ENCODE peak calls at places on chromosomes 3 and 15, in six cellular contexts. One of them, this sample, is unnamed.

GRCh38 chr3:197178998-197179397 is 119.4 kb downstream of the DLG1 start:
- DNase-seq in HepG2: no peak
- DNase-seq in H1: no peak
- DNase-seq in GM12891: no peak
- DNase-seq in GM12878: no peak
- DNase-seq in K562: no peak
- DNase-seq in this sample: no peak

GRCh38 chr15:73550190-73550589 is 83.0 kb downstream of the NPTN start:
- DNase-seq in HepG2: no peak
- DNase-seq in H1: no peak
- DNase-seq in GM12891: no peak
- DNase-seq in GM12878: no peak
- DNase-seq in K562: no peak
- DNase-seq in this sample: no peak

GRCh38 chr15:78910836-78911235 is 34.0 kb downstream of the CTSH start:
- DNase-seq in HepG2: no peak
- DNase-seq in H1: no peak
- DNase-seq in GM12891: no peak
- DNase-seq in GM12878: no peak
- DNase-seq in K562: no peak
- DNase-seq in this sample: no peak

GRCh38 chr3:189641776-189642175 is 10.6 kb downstream of the TP63 start:
- DNase-seq in HepG2: no peak
- DNase-seq in H1: no peak
- DNase-seq in GM12891: no peak
- DNase-seq in GM12878: no peak
- DNase-seq in K562: no peak
- DNase-seq in this sample: no peak

GRCh38 chr15:98599911-98600685 is 48.2 kb upstream of the IGF1R start:
- DNase-seq in HepG2: no peak
- DNase-seq in H1: peak; percentile 52
- DNase-seq in GM12891: peak; percentile 35
- DNase-seq in GM12878: peak; percentile 21
- DNase-seq in K562: no peak
- DNase-seq in this sample: peak; percentile 21

GRCh38 chr3:192848371-192849233 is 69.1 kb downstream of the MB21D2 start:
- DNase-seq in HepG2: no peak
- DNase-seq in H1: no peak
- DNase-seq in GM12891: no peak
- DNase-seq in GM12878: peak; percentile 75
- DNase-seq in K562: no peak
- DNase-seq in this sample: no peak

GRCh38 chr15:57436961-57437360 is 60.7 kb downstream of the CGNL1 start:
- DNase-seq in HepG2: no peak
- DNase-seq in H1: no peak
- DNase-seq in GM12891: no peak
- DNase-seq in GM12878: no peak
- DNase-seq in K562: no peak
- DNase-seq in this sample: no peak

GRCh38 chr15:45129651-45130129 is at the start of the genes DUOX1 and DUOXA1:
- DNase-seq in HepG2: no peak
- DNase-seq in H1: peak; percentile 79
- DNase-seq in GM12891: no peak
- DNase-seq in GM12878: no peak
- DNase-seq in K562: peak; percentile 64
- DNase-seq in this sample: no peak

GRCh38 chr15:69308949-69309348 is 10.2 kb downstream of the PAQR5 start:
- DNase-seq in HepG2: no peak
- DNase-seq in H1: no peak
- DNase-seq in GM12891: no peak
- DNase-seq in GM12878: no peak
- DNase-seq in K562: no peak
- DNase-seq in this sample: no peak

GRCh38 chr3:66239513-66240135 is 18.8 kb downstream of the SLC25A26 start:
- DNase-seq in HepG2: no peak
- DNase-seq in H1: no peak
- DNase-seq in GM12891: no peak
- DNase-seq in GM12878: no peak
- DNase-seq in K562: no peak
- DNase-seq in this sample: no peak

GRCh38 chr15:63256433-63256884 is 20.9 kb upstream of the APH1B start:
- DNase-seq in HepG2: peak; percentile 33
- DNase-seq in H1: no peak
- DNase-seq in GM12891: no peak
- DNase-seq in GM12878: no peak
- DNase-seq in K562: peak; percentile 30
- DNase-seq in this sample: no peak

GRCh38 chr15:75673426-75674247 is 25.9 kb downstream of the SNX33 start:
- DNase-seq in HepG2: no peak
- DNase-seq in H1: no peak
- DNase-seq in GM12891: no peak
- DNase-seq in GM12878: no peak
- DNase-seq in K562: no peak
- DNase-seq in this sample: no peak

GRCh38 chr3:111667621-111668239 is 72.6 kb upstream of the ZBED2 start:
- DNase-seq in HepG2: no peak
- DNase-seq in H1: no peak
- DNase-seq in GM12891: peak; percentile 39
- DNase-seq in GM12878: peak; percentile 69
- DNase-seq in K562: no peak
- DNase-seq in this sample: peak; percentile 22

GRCh38 chr15:35667908-35668307 is 121.9 kb upstream of the DPH6 start:
- DNase-seq in HepG2: no peak
- DNase-seq in H1: no peak
- DNase-seq in GM12891: no peak
- DNase-seq in GM12878: no peak
- DNase-seq in K562: no peak
- DNase-seq in this sample: no peak

GRCh38 chr3:189389346-189389745 is 217.6 kb downstream of the TPRG1 start:
- DNase-seq in HepG2: no peak
- DNase-seq in H1: no peak
- DNase-seq in GM12891: no peak
- DNase-seq in GM12878: no peak
- DNase-seq in K562: no peak
- DNase-seq in this sample: no peak

GRCh38 chr15:27017168-27017809 is 46.3 kb downstream of the GABRG3 start:
- DNase-seq in HepG2: peak; percentile 73
- DNase-seq in H1: peak; percentile 94
- DNase-seq in GM12891: peak; percentile 49
- DNase-seq in GM12878: peak; percentile 0
- DNase-seq in K562: peak; percentile 72
- DNase-seq in this sample: no peak

GRCh38 chr3:29427266-29428103 is 146.6 kb downstream of the RBMS3 start:
- DNase-seq in HepG2: no peak
- DNase-seq in H1: no peak
- DNase-seq in GM12891: no peak
- DNase-seq in GM12878: no peak
- DNase-seq in K562: no peak
- DNase-seq in this sample: no peak
- TF ChIP-seq TAF1 in HepG2: no peak
- TF ChIP-seq TAF1 in H1: no peak
- TF ChIP-seq TAF1 in GM12891: no peak
- TF ChIP-seq TAF1 in GM12878: no peak
- TF ChIP-seq TAF1 in K562: no peak
- TF ChIP-seq TAF1 in this sample: no peak

GRCh38 chr3:172317984-172318383 is 130.3 kb downstream of the GHSR start:
- DNase-seq in HepG2: no peak
- DNase-seq in H1: no peak
- DNase-seq in GM12891: no peak
- DNase-seq in GM12878: peak; percentile 74
- DNase-seq in K562: no peak
- DNase-seq in this sample: no peak
- TF ChIP-seq POLR2AphosphoS5 in HepG2: no peak
- TF ChIP-seq POLR2AphosphoS5 in H1: no peak
- TF ChIP-seq POLR2AphosphoS5 in GM12891: no peak
- TF ChIP-seq POLR2AphosphoS5 in GM12878: no peak
- TF ChIP-seq POLR2AphosphoS5 in K562: no peak
- TF ChIP-seq POLR2AphosphoS5 in this sample: no peak

GRCh38 chr15:84981054-84981710 is 474 bp upstream of the PDE8A start:
- DNase-seq in HepG2: peak; percentile 89
- DNase-seq in H1: peak; percentile 96
- DNase-seq in GM12891: peak; percentile 94
- DNase-seq in GM12878: peak; percentile 87
- DNase-seq in K562: peak; percentile 97
- DNase-seq in this sample: peak; percentile 95
- TF ChIP-seq POLR2A in HepG2: no peak
- TF ChIP-seq POLR2A in H1: no peak
- TF ChIP-seq POLR2A in GM12891: peak; percentile 33
- TF ChIP-seq POLR2A in GM12878: peak; percentile 77
- TF ChIP-seq POLR2A in K562: peak; percentile 64
- TF ChIP-seq POLR2A in this sample: no peak

DNA sequence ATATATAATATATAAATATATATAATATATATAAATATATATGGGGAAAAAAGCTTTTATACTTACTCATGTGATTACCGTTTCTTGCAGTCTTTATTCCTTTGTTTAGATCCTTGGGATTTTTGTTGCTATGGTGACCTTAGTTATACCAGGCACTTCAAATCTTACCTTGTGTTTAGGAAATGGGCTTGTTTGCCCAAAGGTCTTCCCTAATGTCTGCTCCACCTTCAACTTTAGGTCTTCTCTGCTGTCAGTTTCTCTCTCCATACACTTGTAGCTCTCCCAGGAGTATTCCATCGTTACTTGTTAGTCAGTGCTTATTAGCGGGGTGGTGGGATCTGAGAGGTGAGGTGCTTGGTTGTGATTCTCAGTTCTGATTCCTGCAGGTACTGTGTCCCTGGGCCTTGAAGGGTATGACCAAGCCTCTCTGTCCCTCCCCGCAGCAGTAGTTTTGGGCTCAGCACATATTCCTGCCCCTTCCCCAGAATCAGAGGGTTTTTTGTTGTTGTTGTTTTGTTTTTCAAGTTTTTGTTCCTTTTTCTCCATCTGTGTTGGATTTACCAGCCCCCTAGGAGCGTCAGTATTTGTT is 9.6 kb upstream of the LAMP3 start:
- DNase-seq in HepG2: no peak
- DNase-seq in H1: no peak
- DNase-seq in GM12891: no peak
- DNase-seq in GM12878: no peak
- DNase-seq in K562: no peak
- DNase-seq in this sample: no peak
- TF ChIP-seq TAF1 in HepG2: no peak
- TF ChIP-seq TAF1 in H1: no peak
- TF ChIP-seq TAF1 in GM12891: no peak
- TF ChIP-seq TAF1 in GM12878: no peak
- TF ChIP-seq TAF1 in K562: no peak
- TF ChIP-seq TAF1 in this sample: no peak

GRCh38 chr15:24772709-24773373 is 97.3 kb downstream of the NPAP1 start:
- DNase-seq in HepG2: peak; percentile 67
- DNase-seq in H1: peak; percentile 79
- DNase-seq in GM12891: peak; percentile 10
- DNase-seq in GM12878: no peak
- DNase-seq in K562: peak; percentile 6
- DNase-seq in this sample: no peak
- TF ChIP-seq POLR2AphosphoS5 in HepG2: no peak
- TF ChIP-seq POLR2AphosphoS5 in H1: no peak
- TF ChIP-seq POLR2AphosphoS5 in GM12891: no peak
- TF ChIP-seq POLR2AphosphoS5 in GM12878: no peak
- TF ChIP-seq POLR2AphosphoS5 in K562: no peak
- TF ChIP-seq POLR2AphosphoS5 in this sample: no peak

GRCh38 chr3:69745503-69745902 is 6.2 kb downstream of the MITF start:
- DNase-seq in HepG2: no peak
- DNase-seq in H1: no peak
- DNase-seq in GM12891: no peak
- DNase-seq in GM12878: no peak
- DNase-seq in K562: no peak
- DNase-seq in this sample: no peak

GRCh38 chr3:69749461-69749860 is 10.2 kb downstream of the MITF start:
- DNase-seq in HepG2: no peak
- DNase-seq in H1: no peak
- DNase-seq in GM12891: no peak
- DNase-seq in GM12878: no peak
- DNase-seq in K562: no peak
- DNase-seq in this sample: no peak

GRCh38 chr3:69748503-69748902 is 9.2 kb downstream of the MITF start:
- DNase-seq in HepG2: no peak
- DNase-seq in H1: no peak
- DNase-seq in GM12891: no peak
- DNase-seq in GM12878: no peak
- DNase-seq in K562: no peak
- DNase-seq in this sample: no peak

GRCh38 chr3:69746119-69746518 is 6.9 kb downstream of the MITF start:
- DNase-seq in HepG2: no peak
- DNase-seq in H1: no peak
- DNase-seq in GM12891: no peak
- DNase-seq in GM12878: no peak
- DNase-seq in K562: no peak
- DNase-seq in this sample: no peak

GRCh38 chr3:69747511-69748248 is 8.4 kb downstream of the MITF start:
- DNase-seq in HepG2: no peak
- DNase-seq in H1: no peak
- DNase-seq in GM12891: no peak
- DNase-seq in GM12878: no peak
- DNase-seq in K562: no peak
- DNase-seq in this sample: no peak
- TF ChIP-seq POLR2A in HepG2: no peak
- TF ChIP-seq POLR2A in H1: no peak
- TF ChIP-seq POLR2A in GM12891: no peak
- TF ChIP-seq POLR2A in GM12878: no peak
- TF ChIP-seq POLR2A in K562: no peak
- TF ChIP-seq POLR2A in this sample: no peak

DNA sequence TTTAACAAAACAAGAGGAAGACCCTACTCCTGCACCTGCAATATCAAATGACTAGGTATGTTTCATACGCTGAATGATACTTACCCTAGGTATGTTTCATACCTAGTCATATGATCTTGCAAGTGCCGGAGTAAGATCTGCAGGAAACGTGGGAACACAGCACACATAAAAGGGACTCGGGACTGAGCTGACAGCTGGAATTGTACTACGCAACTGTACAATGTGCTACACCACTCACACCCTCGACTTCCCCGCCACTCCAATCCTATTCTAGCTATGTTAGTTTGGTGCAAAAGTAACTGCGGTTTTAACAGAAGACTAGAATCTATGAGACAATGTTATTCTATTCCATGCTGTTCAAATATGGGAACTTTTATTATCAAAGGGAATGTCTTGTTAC is 22.0 kb downstream of the CRBN start:
- DNase-seq in HepG2: no peak
- DNase-seq in H1: no peak
- DNase-seq in GM12891: no peak
- DNase-seq in GM12878: no peak
- DNase-seq in K562: no peak
- DNase-seq in this sample: no peak
- TF ChIP-seq TAF1 in HepG2: no peak
- TF ChIP-seq TAF1 in H1: no peak
- TF ChIP-seq TAF1 in GM12891: no peak
- TF ChIP-seq TAF1 in GM12878: no peak
- TF ChIP-seq TAF1 in K562: no peak
- TF ChIP-seq TAF1 in this sample: no peak